ENCODE peak calls at places on chromosomes 6 and 20, in seven cellular contexts. I is endothelial cell of umbilical vein; Q is stimulated activated CD4-positive, alpha-beta T cell treated with anti-CD3 and anti-CD28 coated beads, Interleukin-2, amount 100 ng/mL, for 48 hours; G is glutamatergic neuron; N is neural crest cell; K is heart left ventricle; T is HS-5. E is an unnamed sample.
A peak's percentile ranks its signal among the peaks of the same experiment; 100 is the strongest.

GRCh38 chr6:136547336-136547735 is 2.9 kb downstream of the MAP7 start:
- DNase-seq in I (no peak), T (no peak), G (no peak), N (no peak), K (no peak), Q (no peak), E (no peak)

GRCh38 chr6:78629154-78629721 is 238.1 kb upstream of the IRAK1BP1 start:
- DNase-seq in N (no peak), G (peak; percentile 35), K (no peak), Q (no peak), T (no peak), I (peak; percentile 26), E (no peak)

GRCh38 chr6:37137201-37137880 is 32.6 kb upstream of the PIM1 start:
- DNase-seq in I (peak; percentile 96), N (peak; percentile 20), T (peak; percentile 96), Q (peak; percentile 27), G (peak; percentile 36), K (no peak), E (no peak)

GRCh38 chr20:12012241-12013222 is 94.8 kb downstream of the BTBD3 start:
- DNase-seq in T (peak; percentile 11), K (no peak), I (peak; percentile 70), Q (peak; percentile 4), G (peak; percentile 18), N (peak; percentile 8), E (peak; percentile 45)

GRCh38 chr6:39029156-39030011 is 19.2 kb upstream of the GLP1R start:
- DNase-seq in Q (peak; percentile 59), N (peak; percentile 53), G (peak; percentile 74), K (no peak), T (no peak), I (peak; percentile 11), E (no peak)

GRCh38 chr20:58843128-58843556 is 7.6 kb downstream of the GNAS-AS1 start:
- DNase-seq in K (no peak), Q (no peak), N (no peak), I (no peak), G (no peak), T (no peak), E (no peak)

GRCh38 chr6:5471637-5472430 is 210.5 kb downstream of the FARS2 start:
- DNase-seq in Q (no peak), N (peak; percentile 33), K (no peak), G (peak; percentile 83), I (peak; percentile 20), T (no peak), E (no peak)

GRCh38 chr6:112503210-112503609 is 156.1 kb downstream of the RFPL4B start:
- DNase-seq in Q (no peak), N (peak; percentile 48), I (peak; percentile 6), T (no peak), K (no peak), G (peak; percentile 16), E (no peak)

GRCh38 chr6:13339863-13340635 is 11.7 kb upstream of the TBC1D7 start:
- DNase-seq in Q (no peak), T (no peak), N (no peak), I (no peak), K (no peak), G (no peak), E (no peak)

GRCh38 chr20:36925234-36925633 is 26.3 kb downstream of the SAMHD1 start:
- DNase-seq in N (no peak), G (no peak), T (no peak), Q (no peak), I (no peak), K (no peak), E (no peak)

GRCh38 chr20:62487564-62488086 is 11.8 kb upstream of the GATA5 start:
- DNase-seq in T (no peak), N (no peak), G (no peak), I (no peak), Q (no peak), K (peak; percentile 45), E (peak; percentile 86)

GRCh38 chr6:85250586-85251216 is 199.2 kb upstream of the NT5E start:
- DNase-seq in Q (no peak), I (peak; percentile 73), G (no peak), N (no peak), T (no peak), K (no peak), E (no peak)

GRCh38 chr6:128822271-128822670 is 60.7 kb upstream of the LAMA2 start:
- DNase-seq in N (no peak), Q (no peak), T (no peak), K (no peak), I (no peak), G (no peak), E (no peak)

GRCh38 chr6:121940728-121941127 is 458.7 kb upstream of the HSF2 start:
- DNase-seq in N (no peak), Q (no peak), G (no peak), K (no peak), T (no peak), I (no peak), E (no peak)

GRCh38 chr6:159307246-159307790 is 138.1 kb downstream of the FNDC1 start:
- DNase-seq in I (no peak), N (no peak), T (peak; percentile 3), G (no peak), K (no peak), Q (no peak), E (no peak)

GRCh38 chr6:42502127-42502526 is 50.4 kb upstream of the TRERF1 start:
- DNase-seq in I (no peak), K (no peak), Q (no peak), G (no peak), T (no peak), N (no peak), E (no peak)

GRCh38 chr6:100096356-100096755 is 102.3 kb upstream of the MCHR2 start:
- DNase-seq in Q (no peak), K (no peak), I (no peak), N (no peak), T (no peak), G (no peak), E (no peak)

GRCh38 chr6:133983099-133983939 is 30.3 kb downstream of the TBPL1 start:
- DNase-seq in K (no peak), G (no peak), T (no peak), Q (peak; percentile 13), I (no peak), N (no peak), E (no peak)

GRCh38 chr6:143767433-143767832 is 75.7 kb upstream of the LTV1 start:
- DNase-seq in I (no peak), T (no peak), Q (no peak), N (no peak), K (no peak), G (no peak), E (no peak)

GRCh38 chr6:53417141-53417540 is 68.4 kb upstream of the ELOVL5 start:
- DNase-seq in T (no peak), I (no peak), N (no peak), K (no peak), Q (no peak), G (no peak), E (no peak)

GRCh38 chr20:17520583-17520982 is 10.6 kb downstream of the BFSP1 start:
- DNase-seq in N (no peak), I (peak; percentile 53), Q (no peak), K (no peak), T (no peak), G (no peak), E (no peak)

GRCh38 chr6:170317718-170318117 is 11.2 kb downstream of the FAM120B start:
- DNase-seq in K (no peak), Q (no peak), G (no peak), T (no peak), N (no peak), I (peak; percentile 65), E (no peak)

GRCh38 chr20:47503685-47504084 is 2.0 kb downstream of the NCOA3 start:
- DNase-seq in G (no peak), K (no peak), I (peak; percentile 19), N (no peak), T (no peak), Q (no peak), E (no peak)

GRCh38 chr20:41300906-41301305 is 16.6 kb downstream of the ZHX3 start:
- DNase-seq in Q (no peak), I (peak; percentile 41), N (no peak), G (no peak), T (no peak), K (no peak), E (no peak)

GRCh38 chr20:58690851-58691250 is 1.7 kb upstream of the NPEPL1 start:
- DNase-seq in N (no peak), G (no peak), K (no peak), T (no peak), Q (no peak), I (no peak), E (no peak)

GRCh38 chr6:166623318-166623717 is 3.7 kb downstream of the RPS6KA2 start:
- DNase-seq in I (no peak), K (no peak), Q (no peak), T (no peak), G (no peak), N (no peak), E (no peak)

GRCh38 chr6:116011520-116011919 is 49.2 kb downstream of the FRK start:
- DNase-seq in T (no peak), N (no peak), K (no peak), G (no peak), I (no peak), Q (peak; percentile 21), E (no peak)